ENCODE peak calls at places on chromosome 22, in ten cellular contexts. Q is hippocampal formation, M is anterior cingulate cortex, K is HS-5, I is fibroblast of pulmonary artery, Z is left kidney, C is RPMI8226, E is GM20000, J is esophagus squamous epithelium, S is posterior cingulate gyrus. W is an unnamed sample.

GRCh38 chr22:31350410-31350863 is 4.3 kb upstream of the PATZ1 start:
- DNase-seq in E (no peak), Z (peak; percentile 68), I (peak; percentile 31), C (peak; percentile 96), Q (no peak), K (no peak), M (no peak), J (no peak), S (peak; percentile 81), W (no peak)

GRCh38 chr22:20721409-20722218 is 52.3 kb upstream of the SERPIND1 start:
- DNase-seq in J (no peak), C (no peak), K (no peak), S (no peak), E (no peak), Z (no peak), I (no peak), Q (no peak), M (no peak), W (no peak)

GRCh38 chr22:30041475-30041874 is 38.8 kb upstream of the HORMAD2 start:
- DNase-seq in M (no peak), K (no peak), Q (no peak), Z (no peak), I (no peak), C (no peak), J (no peak), S (no peak), E (no peak), W (no peak)

GRCh38 chr22:29311468-29312217 is 3.9 kb downstream of the RASL10A start:
- DNase-seq in K (no peak), J (no peak), C (no peak), Z (no peak), E (peak; percentile 47), M (no peak), S (peak; percentile 87), I (no peak), Q (no peak), W (no peak)

GRCh38 chr22:47282366-47282765 is 519.9 kb downstream of the TBC1D22A start:
- DNase-seq in M (no peak), J (no peak), S (no peak), I (no peak), C (no peak), Z (no peak), K (no peak), E (no peak), Q (no peak), W (no peak)

GRCh38 chr22:22446527-22446926 is 62.0 kb downstream of the ZNF280B start:
- DNase-seq in K (no peak), S (no peak), I (no peak), M (no peak), J (no peak), C (peak; percentile 5), E (no peak), Z (peak; percentile 57), Q (no peak), W (no peak)

GRCh38 chr22:39175127-39176066 is 22.9 kb upstream of the CBX7 start:
- DNase-seq in M (no peak), K (no peak), J (no peak), C (no peak), Q (no peak), E (peak; percentile 10), I (no peak), S (no peak), Z (peak; percentile 31), W (no peak)

GRCh38 chr22:41922336-41922735 is 4.3 kb downstream of the TNFRSF13C start:
- DNase-seq in J (no peak), S (no peak), I (no peak), Z (no peak), K (no peak), M (no peak), C (no peak), E (no peak), Q (no peak), W (peak; percentile 58)

GRCh38 chr22:19631899-19632670 is 82.2 kb upstream of the SEPTIN5 start:
- DNase-seq in K (peak; percentile 9), M (no peak), Z (peak; percentile 65), C (peak; percentile 17), E (no peak), J (no peak), Q (no peak), I (peak; percentile 51), S (peak; percentile 56), W (peak; percentile 33)

GRCh38 chr22:38751422-38752346 is 4.1 kb downstream of the SUN2 start:
- DNase-seq in I (no peak), K (no peak), Q (no peak), J (peak; percentile 41), Z (no peak), M (no peak), C (peak; percentile 94), S (no peak), E (peak; percentile 89), W (peak; percentile 80)

GRCh38 chr22:42742940-42743339 is 22.3 kb upstream of the A4GALT start:
- DNase-seq in M (no peak), C (no peak), E (no peak), K (no peak), I (no peak), Q (no peak), Z (no peak), J (no peak), S (no peak), W (no peak)

GRCh38 chr22:44133161-44133560 is 47.6 kb upstream of the PARVG start:
- DNase-seq in E (no peak), Z (no peak), M (no peak), J (no peak), S (peak; percentile 33), C (no peak), Q (no peak), I (no peak), K (no peak), W (no peak)

GRCh38 chr22:31840581-31840980 is 86.8 kb downstream of the DEPDC5 start:
- DNase-seq in S (no peak), I (no peak), Z (no peak), C (no peak), K (no peak), M (no peak), Q (no peak), J (no peak), E (no peak), W (no peak)

GRCh38 chr22:46948411-46949144 is 186.1 kb downstream of the TBC1D22A start:
- DNase-seq in Q (no peak), I (no peak), Z (no peak), K (no peak), J (no peak), C (no peak), M (no peak), S (no peak), E (no peak), W (no peak)

GRCh38 chr22:38788417-38788816 is 5.5 kb downstream of the DNAL4 start:
- DNase-seq in C (no peak), S (no peak), Z (peak; percentile 65), Q (no peak), I (peak; percentile 97), J (no peak), E (no peak), K (no peak), M (no peak), W (no peak)

GRCh38 chr22:40758390-40758789 is 60.8 kb downstream of the SLC25A17 start:
- DNase-seq in M (no peak), K (no peak), S (no peak), I (no peak), Q (no peak), J (no peak), Z (no peak), E (no peak), C (no peak), W (no peak)

GRCh38 chr22:22168190-22168940 is 76.2 kb upstream of the VPREB1 start:
- DNase-seq in E (peak; percentile 46), M (no peak), S (no peak), Q (no peak), I (peak; percentile 66), K (no peak), Z (peak; percentile 85), C (peak; percentile 63), J (no peak), W (peak; percentile 96)

GRCh38 chr22:29824677-29825076 is 13.4 kb downstream of the ASCC2 start:
- DNase-seq in C (no peak), Z (no peak), K (no peak), I (no peak), E (no peak), Q (no peak), J (no peak), S (no peak), M (no peak), W (no peak)

GRCh38 chr22:41768420-41768819 is 32.1 kb upstream of the CCDC134 start:
- DNase-seq in M (no peak), Z (peak; percentile 69), K (no peak), Q (no peak), E (no peak), C (no peak), S (no peak), I (peak; percentile 52), J (no peak), W (no peak)

GRCh38 chr22:40452730-40453487 is 82.5 kb downstream of the SGSM3 start:
- DNase-seq in M (no peak), I (peak; percentile 59), S (no peak), Q (no peak), K (no peak), Z (peak; percentile 16), C (no peak), E (no peak), J (no peak), W (no peak)

GRCh38 chr22:42805998-42806481 is 51.0 kb downstream of the ARFGAP3 start:
- DNase-seq in Z (no peak), K (no peak), M (no peak), I (no peak), C (no peak), E (no peak), J (no peak), S (no peak), Q (no peak), W (no peak)

GRCh38 chr22:45127866-45128265 is 35.9 kb upstream of the NUP50 start:
- DNase-seq in C (no peak), J (no peak), M (no peak), Z (no peak), E (no peak), Q (no peak), S (no peak), I (peak; percentile 22), K (peak; percentile 46), W (no peak)

GRCh38 chr22:39314251-39314971 is 5.0 kb downstream of the RPL3 start:
- DNase-seq in K (no peak), I (no peak), J (no peak), M (no peak), Z (no peak), C (no peak), E (no peak), S (no peak), Q (no peak), W (no peak)

GRCh38 chr22:45242778-45243191 is 2.1 kb upstream of the KIAA0930 start:
- DNase-seq in C (no peak), J (no peak), M (peak; percentile 38), I (peak; percentile 44), K (no peak), S (no peak), Q (peak; percentile 30), E (no peak), Z (no peak), W (no peak)

W was measured in OCI-LY7.